ENCODE peak calls at places on chromosome 4, in four cellular contexts. One of them, this sample, is unnamed.

GRCh38 chr4:183098080-183098722 is 856 bp upstream of the WWC2 start:
- DNase-seq in neuronal stem cell: peak
- DNase-seq in PC-3: peak
- DNase-seq in upper lobe of right lung: peak
- DNase-seq in this sample: peak

GRCh38 chr4:48112017-48112667 is 21.9 kb downstream of the TXK start:
- DNase-seq in neuronal stem cell: no peak
- DNase-seq in PC-3: peak
- DNase-seq in upper lobe of right lung: no peak
- DNase-seq in this sample: no peak

GRCh38 chr4:98653890-98654867 is 4.2 kb downstream of the TSPAN5 start:
- DNase-seq in neuronal stem cell: no peak
- DNase-seq in PC-3: peak
- DNase-seq in upper lobe of right lung: no peak
- DNase-seq in this sample: peak

GRCh38 chr4:91064157-91064853 is 937.1 kb downstream of the CCSER1 start:
- DNase-seq in neuronal stem cell: peak
- DNase-seq in PC-3: peak
- DNase-seq in upper lobe of right lung: no peak
- DNase-seq in this sample: peak

GRCh38 chr4:146790515-146790914 is 151.8 kb downstream of the POU4F2 start:
- DNase-seq in neuronal stem cell: no peak
- DNase-seq in PC-3: peak
- DNase-seq in upper lobe of right lung: no peak
- DNase-seq in this sample: no peak

GRCh38 chr4:1026115-1026514 is 14.7 kb downstream of the FGFRL1 start:
- DNase-seq in neuronal stem cell: no peak
- DNase-seq in PC-3: peak
- DNase-seq in upper lobe of right lung: no peak
- DNase-seq in this sample: no peak

GRCh38 chr4:1770245-1770644 is 22.8 kb upstream of the FGFR3 start:
- DNase-seq in neuronal stem cell: no peak
- DNase-seq in PC-3: no peak
- DNase-seq in upper lobe of right lung: no peak
- DNase-seq in this sample: no peak

GRCh38 chr4:184417802-184418511 is 56.4 kb downstream of the IRF2 start:
- DNase-seq in neuronal stem cell: no peak
- DNase-seq in PC-3: peak
- DNase-seq in upper lobe of right lung: no peak
- DNase-seq in this sample: peak

GRCh38 chr4:105896461-105896939 is 1.2 kb downstream of the NPNT start:
- DNase-seq in neuronal stem cell: no peak
- DNase-seq in PC-3: no peak
- DNase-seq in upper lobe of right lung: no peak
- DNase-seq in this sample: no peak

GRCh38 chr4:121784975-121785374 is 16.1 kb upstream of the EXOSC9 start:
- DNase-seq in neuronal stem cell: no peak
- DNase-seq in PC-3: peak
- DNase-seq in upper lobe of right lung: no peak
- DNase-seq in this sample: peak

GRCh38 chr4:136392576-136392975 is 1139.7 kb downstream of the PCDH18 start:
- DNase-seq in neuronal stem cell: no peak
- DNase-seq in PC-3: peak
- DNase-seq in upper lobe of right lung: no peak
- DNase-seq in this sample: no peak

GRCh38 chr4:179164642-179165338 is 1722.6 kb upstream of the AGA start:
- DNase-seq in neuronal stem cell: no peak
- DNase-seq in PC-3: peak
- DNase-seq in upper lobe of right lung: no peak
- DNase-seq in this sample: no peak

GRCh38 chr4:37892641-37893040 is 1.8 kb downstream of the TBC1D1 start:
- DNase-seq in neuronal stem cell: no peak
- DNase-seq in PC-3: no peak
- DNase-seq in upper lobe of right lung: no peak
- DNase-seq in this sample: no peak

GRCh38 chr4:74805601-74806000 is 11.3 kb upstream of the BTC start:
- DNase-seq in neuronal stem cell: no peak
- DNase-seq in PC-3: peak
- DNase-seq in upper lobe of right lung: no peak
- DNase-seq in this sample: peak

GRCh38 chr4:139633195-139633594 is 32.4 kb upstream of the MGST2 start:
- DNase-seq in neuronal stem cell: no peak
- DNase-seq in PC-3: peak
- DNase-seq in upper lobe of right lung: no peak
- DNase-seq in this sample: no peak

GRCh38 chr4:48167538-48168263 is 33.7 kb upstream of the TXK start:
- DNase-seq in neuronal stem cell: no peak
- DNase-seq in PC-3: no peak
- DNase-seq in upper lobe of right lung: no peak
- DNase-seq in this sample: no peak

GRCh38 chr4:21900211-21900610 is 48.4 kb downstream of the KCNIP4 start:
- DNase-seq in neuronal stem cell: no peak
- DNase-seq in PC-3: peak
- DNase-seq in upper lobe of right lung: no peak
- DNase-seq in this sample: no peak

GRCh38 chr4:174055344-174055743 is 228.1 kb downstream of the FBXO8 start:
- DNase-seq in neuronal stem cell: no peak
- DNase-seq in PC-3: no peak
- DNase-seq in upper lobe of right lung: no peak
- DNase-seq in this sample: no peak

GRCh38 chr4:8675383-8675782 is 82.8 kb downstream of the CPZ start:
- DNase-seq in neuronal stem cell: peak
- DNase-seq in PC-3: peak
- DNase-seq in upper lobe of right lung: peak
- DNase-seq in this sample: peak

GRCh38 chr4:186227744-186228513 is 622 bp downstream of the KLKB1 start:
- DNase-seq in neuronal stem cell: no peak
- DNase-seq in PC-3: no peak
- DNase-seq in upper lobe of right lung: no peak
- DNase-seq in this sample: no peak

GRCh38 chr4:127965803-127966175 is 583 bp downstream of the ABHD18 start:
- DNase-seq in neuronal stem cell: no peak
- DNase-seq in PC-3: peak
- DNase-seq in upper lobe of right lung: peak
- DNase-seq in this sample: peak

GRCh38 chr4:1245481-1246051 is 3.4 kb downstream of the CTBP1 start:
- DNase-seq in neuronal stem cell: no peak
- DNase-seq in PC-3: no peak
- DNase-seq in upper lobe of right lung: no peak
- DNase-seq in this sample: no peak

GRCh38 chr4:15234585-15235126 is 193.2 kb upstream of the C1QTNF7 start:
- DNase-seq in neuronal stem cell: no peak
- DNase-seq in PC-3: peak
- DNase-seq in upper lobe of right lung: no peak
- DNase-seq in this sample: no peak

GRCh38 chr4:168839758-168840385 is 170.2 kb downstream of the CBR4 start:
- DNase-seq in neuronal stem cell: no peak
- DNase-seq in PC-3: no peak
- DNase-seq in upper lobe of right lung: no peak
- DNase-seq in this sample: no peak

GRCh38 chr4:73434311-73434710 is 1.7 kb upstream of the AFP start:
- DNase-seq in neuronal stem cell: no peak
- DNase-seq in PC-3: peak
- DNase-seq in upper lobe of right lung: no peak
- DNase-seq in this sample: peak

GRCh38 chr4:81351653-81352455 is 119.9 kb downstream of the RASGEF1B start:
- DNase-seq in neuronal stem cell: peak
- DNase-seq in PC-3: peak
- DNase-seq in upper lobe of right lung: peak
- DNase-seq in this sample: peak

GRCh38 chr4:135418353-135418752 is 1216.8 kb upstream of the PABPC4L start:
- DNase-seq in neuronal stem cell: no peak
- DNase-seq in PC-3: peak
- DNase-seq in upper lobe of right lung: no peak
- DNase-seq in this sample: peak

GRCh38 chr4:92996533-92996932 is 692.8 kb downstream of the GRID2 start:
- DNase-seq in neuronal stem cell: no peak
- DNase-seq in PC-3: no peak
- DNase-seq in upper lobe of right lung: no peak
- DNase-seq in this sample: no peak

GRCh38 chr4:46392421-46392820 is 2.5 kb upstream of the GABRA2 start:
- DNase-seq in neuronal stem cell: peak
- DNase-seq in PC-3: peak
- DNase-seq in upper lobe of right lung: no peak
- DNase-seq in this sample: no peak

GRCh38 chr4:6568148-6568547 is 6.8 kb upstream of the MAN2B2 start:
- DNase-seq in neuronal stem cell: no peak
- DNase-seq in PC-3: no peak
- DNase-seq in upper lobe of right lung: no peak
- DNase-seq in this sample: no peak

GRCh38 chr4:36255575-36255974 is 11.3 kb upstream of the ARAP2 start:
- DNase-seq in neuronal stem cell: no peak
- DNase-seq in PC-3: no peak
- DNase-seq in upper lobe of right lung: no peak
- DNase-seq in this sample: no peak

GRCh38 chr4:149371021-149371420 is 444.6 kb downstream of the IQCM start:
- DNase-seq in neuronal stem cell: peak
- DNase-seq in PC-3: peak
- DNase-seq in upper lobe of right lung: no peak
- DNase-seq in this sample: peak

GRCh38 chr4:126604273-126604867 is 1028.4 kb upstream of the INTU start:
- DNase-seq in neuronal stem cell: peak
- DNase-seq in PC-3: peak
- DNase-seq in upper lobe of right lung: no peak
- DNase-seq in this sample: peak

GRCh38 chr4:94068712-94069111 is 139.0 kb upstream of the SMARCAD1 start:
- DNase-seq in neuronal stem cell: no peak
- DNase-seq in PC-3: no peak
- DNase-seq in upper lobe of right lung: no peak
- DNase-seq in this sample: no peak
- H3K27ac ChIP-seq in neuronal stem cell: no peak
- H3K27ac ChIP-seq in PC-3: no peak
- H3K27ac ChIP-seq in upper lobe of right lung: no peak
- H3K27ac ChIP-seq in this sample: no peak

DNA sequence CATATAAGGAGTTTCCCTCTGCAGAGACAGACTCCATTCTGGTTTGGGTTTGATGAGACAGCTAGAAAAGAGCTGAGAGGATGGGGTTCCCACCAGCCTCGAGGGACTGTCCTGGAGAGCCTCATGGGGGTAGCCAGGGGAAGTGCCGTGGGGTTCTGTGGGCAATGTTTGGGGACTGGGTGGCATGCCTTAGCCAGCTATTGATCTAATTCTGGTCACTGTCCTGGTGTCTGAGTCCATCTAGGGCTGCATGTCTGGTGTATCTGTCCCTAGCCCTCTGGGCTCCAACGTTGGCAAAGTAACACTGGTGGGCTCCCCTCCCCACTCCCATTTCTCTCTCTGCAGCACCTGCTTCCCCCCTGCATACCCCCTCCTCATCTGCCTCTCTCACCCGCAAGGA is 135.4 kb downstream of the SMIM20 start:
- DNase-seq in neuronal stem cell: no peak
- DNase-seq in PC-3: no peak
- DNase-seq in upper lobe of right lung: no peak
- DNase-seq in this sample: no peak
- H3K27ac ChIP-seq in neuronal stem cell: no peak
- H3K27ac ChIP-seq in PC-3: no peak
- H3K27ac ChIP-seq in upper lobe of right lung: peak
- H3K27ac ChIP-seq in this sample: no peak

GRCh38 chr4:70637239-70637920 is 8.8 kb downstream of the ENAM start:
- DNase-seq in neuronal stem cell: no peak
- DNase-seq in PC-3: no peak
- DNase-seq in upper lobe of right lung: no peak
- DNase-seq in this sample: no peak
- H3K27ac ChIP-seq in neuronal stem cell: no peak
- H3K27ac ChIP-seq in PC-3: no peak
- H3K27ac ChIP-seq in upper lobe of right lung: no peak
- H3K27ac ChIP-seq in this sample: peak

DNA sequence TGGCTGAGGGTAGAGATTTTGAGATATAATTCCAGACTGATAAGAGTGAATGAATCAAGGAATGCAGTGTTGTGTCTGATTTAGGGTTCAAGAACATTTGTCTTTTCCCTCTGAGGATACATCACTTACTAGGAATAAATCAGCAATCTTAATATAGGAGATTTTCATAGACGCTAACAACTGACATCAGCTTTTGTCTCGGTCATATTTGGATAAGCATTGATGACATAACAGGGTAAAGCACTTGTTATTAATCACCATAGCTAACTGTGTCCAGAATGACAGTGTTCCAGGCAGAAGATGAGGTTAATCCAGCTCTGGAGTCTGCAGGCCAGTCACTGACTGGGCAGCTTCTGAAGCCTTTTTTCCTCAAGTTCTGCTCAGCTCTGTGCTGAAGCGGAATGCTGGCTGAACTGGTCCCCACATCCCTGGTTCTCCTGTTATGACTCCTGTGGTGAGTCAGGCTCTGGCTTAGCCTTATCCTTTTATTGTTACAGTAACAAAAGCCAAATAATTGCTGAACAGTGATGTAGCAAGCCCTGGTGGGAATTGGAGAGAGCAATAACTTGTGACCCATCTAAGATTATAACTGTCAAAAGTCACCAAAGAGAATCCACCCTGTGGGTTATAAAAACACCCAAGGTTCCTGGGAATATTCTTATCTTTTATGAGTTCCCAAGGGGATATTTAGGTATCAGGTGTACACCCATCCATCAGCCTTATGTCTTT is 41.8 kb downstream of the FNIP2 start:
- DNase-seq in neuronal stem cell: no peak
- DNase-seq in PC-3: peak
- DNase-seq in upper lobe of right lung: no peak
- DNase-seq in this sample: no peak
- H3K27ac ChIP-seq in neuronal stem cell: no peak
- H3K27ac ChIP-seq in PC-3: peak
- H3K27ac ChIP-seq in upper lobe of right lung: peak
- H3K27ac ChIP-seq in this sample: peak

GRCh38 chr4:138241281-138242075 is 671 bp downstream of the SLC7A11 start:
- DNase-seq in neuronal stem cell: no peak
- DNase-seq in PC-3: peak
- DNase-seq in upper lobe of right lung: no peak
- DNase-seq in this sample: no peak

GRCh38 chr4:138243369-138243768 is 1.2 kb upstream of the SLC7A11 start:
- DNase-seq in neuronal stem cell: no peak
- DNase-seq in PC-3: peak
- DNase-seq in upper lobe of right lung: no peak
- DNase-seq in this sample: no peak

GRCh38 chr4:138239496-138239895 is 2.7 kb downstream of the SLC7A11 start:
- DNase-seq in neuronal stem cell: no peak
- DNase-seq in PC-3: peak
- DNase-seq in upper lobe of right lung: no peak
- DNase-seq in this sample: no peak

GRCh38 chr4:138242076-138242829 is at the start of gene SLC7A11:
- DNase-seq in neuronal stem cell: peak
- DNase-seq in PC-3: peak
- DNase-seq in upper lobe of right lung: no peak
- DNase-seq in this sample: peak

GRCh38 chr4:138242830-138243149 is 641 bp upstream of the SLC7A11 start:
- DNase-seq in neuronal stem cell: no peak
- DNase-seq in PC-3: no peak
- DNase-seq in upper lobe of right lung: no peak
- DNase-seq in this sample: no peak
- H3K27ac ChIP-seq in neuronal stem cell: no peak
- H3K27ac ChIP-seq in PC-3: peak
- H3K27ac ChIP-seq in upper lobe of right lung: peak
- H3K27ac ChIP-seq in this sample: peak